ENCODE peak calls at places on chromosomes 13 and 19, in five cellular contexts. U is RWPE1; V is AG04449; O is stimulated activated CD4-positive, alpha-beta T cell treated with anti-CD3 and anti-CD28 coated beads, Interleukin-2, amount 100 ng/mL, for 24 hours; S is sciatic nerve. G is an unnamed sample.

GRCh38 chr19:40605201-40605971 is 4.2 kb downstream of the LTBP4 start:
- DNase-seq in U (peak), V (no peak), O (peak), S (peak), G (peak)

GRCh38 chr19:45558399-45558878 is 26.2 kb downstream of the OPA3 start:
- DNase-seq in U (peak), V (no peak), O (peak), S (no peak), G (peak)

GRCh38 chr19:35903550-35904179 is 1.3 kb downstream of the HCST start:
- DNase-seq in U (peak), V (peak), O (peak), S (peak), G (peak)

GRCh38 chr19:53659292-53659691 is 27.5 kb downstream of the DPRX start:
- DNase-seq in U (peak), V (no peak), O (no peak), S (no peak), G (peak)

GRCh38 chr13:44153536-44153935 is 220.1 kb upstream of the SERP2 start:
- DNase-seq in U (no peak), V (no peak), O (no peak), S (no peak), G (no peak)

GRCh38 chr13:26837997-26838396 is 77.4 kb upstream of the GPR12 start:
- DNase-seq in U (peak), V (no peak), O (no peak), S (no peak), G (no peak)

GRCh38 chr13:20411638-20412342 is 113.9 kb downstream of the CRYL1 start:
- DNase-seq in U (no peak), V (no peak), O (peak), S (no peak), G (no peak)

GRCh38 chr13:26867451-26868067 is 107.0 kb upstream of the GPR12 start:
- DNase-seq in U (peak), V (no peak), O (no peak), S (no peak), G (no peak)

GRCh38 chr19:16197188-16197621 is 506 bp upstream of the AP1M1 start:
- DNase-seq in U (peak), V (peak), O (no peak), S (peak), G (no peak)

GRCh38 chr13:74867460-74867859 is 614.5 kb downstream of the TBC1D4 start:
- DNase-seq in U (no peak), V (no peak), O (no peak), S (no peak), G (no peak)

GRCh38 chr13:37656247-37656940 is 57.8 kb upstream of the POSTN start:
- DNase-seq in U (peak), V (peak), O (no peak), S (no peak), G (no peak)

GRCh38 chr19:4374451-4375163 is 25.7 kb downstream of the SH3GL1 start:
- DNase-seq in U (peak), V (no peak), O (no peak), S (no peak), G (no peak)

GRCh38 chr19:54518844-54519243 is 16.2 kb downstream of the LAIR2 start:
- DNase-seq in U (peak), V (no peak), O (no peak), S (no peak), G (no peak)

GRCh38 chr13:39410089-39410901 is 192.7 kb downstream of the LHFPL6 start:
- DNase-seq in U (no peak), V (peak), O (no peak), S (no peak), G (no peak)

GRCh38 chr13:19172007-19172646 is 9.5 kb downstream of the TUBA3C start:
- DNase-seq in U (no peak), V (no peak), O (no peak), S (no peak), G (no peak)

GRCh38 chr19:29666634-29667389 is 1.6 kb downstream of the PLEKHF1 start:
- DNase-seq in U (no peak), V (no peak), O (peak), S (peak), G (no peak)

GRCh38 chr13:110358381-110358780 is 51.3 kb downstream of the COL4A2 start:
- DNase-seq in U (no peak), V (no peak), O (no peak), S (no peak), G (no peak)

GRCh38 chr13:37109080-37109678 is 3.7 kb upstream of the CSNK1A1L start:
- DNase-seq in U (peak), V (no peak), O (no peak), S (no peak), G (peak)

GRCh38 chr19:38290631-38291147 is 13.4 kb upstream of the C19orf33 start:
- DNase-seq in U (peak), V (peak), O (no peak), S (no peak), G (no peak)

GRCh38 chr13:86282450-86282849 is 483.2 kb upstream of the SLITRK6 start:
- DNase-seq in U (no peak), V (no peak), O (no peak), S (no peak), G (no peak)

GRCh38 chr13:26968431-26969335 is 202.9 kb downstream of the USP12 start:
- DNase-seq in U (no peak), V (no peak), O (no peak), S (no peak), G (no peak)

GRCh38 chr19:8161135-8161646 is 11.8 kb upstream of the FBN3 start:
- DNase-seq in U (no peak), V (no peak), O (no peak), S (no peak), G (peak)

GRCh38 chr13:50787316-50788195 is 55.9 kb downstream of the DLEU7 start:
- DNase-seq in U (no peak), V (no peak), O (no peak), S (no peak), G (no peak)

GRCh38 chr13:102122147-102122546 is 279.7 kb downstream of the FGF14 start:
- DNase-seq in U (no peak), V (no peak), O (no peak), S (no peak), G (no peak)

GRCh38 chr13:97875911-97876310 is 77.6 kb upstream of the IPO5 start:
- DNase-seq in U (no peak), V (no peak), O (no peak), S (no peak), G (no peak)

GRCh38 chr19:12703056-12703455 is 6.6 kb upstream of the FBXW9 start:
- DNase-seq in U (peak), V (no peak), O (no peak), S (no peak), G (peak)

GRCh38 chr13:48476215-48476614 is 56.7 kb downstream of the RCBTB2 start:
- DNase-seq in U (no peak), V (no peak), O (no peak), S (no peak), G (no peak)

GRCh38 chr19:38658462-38659306 is 11.2 kb downstream of the ACTN4 start:
- DNase-seq in U (peak), V (peak), O (no peak), S (no peak), G (no peak)

GRCh38 chr13:80502359-80502758 is 161.4 kb upstream of the SPRY2 start:
- DNase-seq in U (no peak), V (no peak), O (no peak), S (no peak), G (no peak)

GRCh38 chr13:76889254-76889653 is 3.0 kb upstream of the KCTD12 start:
- DNase-seq in U (peak), V (no peak), O (no peak), S (no peak), G (no peak)

GRCh38 chr19:23318143-23318542 is 67.9 kb upstream of the ZNF724 start:
- DNase-seq in U (peak), V (no peak), O (no peak), S (no peak), G (no peak)

GRCh38 chr19:50460161-50460765 is 16.0 kb upstream of the EMC10 start:
- DNase-seq in U (peak), V (no peak), O (no peak), S (no peak), G (no peak)

GRCh38 chr19:28913626-28914025 is 299.3 kb downstream of the UQCRFS1 start:
- DNase-seq in U (no peak), V (no peak), O (no peak), S (no peak), G (no peak)

GRCh38 chr19:1177322-1178114 is 3.5 kb upstream of the SBNO2 start:
- DNase-seq in U (peak), V (peak), O (no peak), S (peak), G (no peak)

GRCh38 chr19:43708716-43709115 is 7.2 kb upstream of the IRGC start:
- DNase-seq in U (no peak), V (no peak), O (no peak), S (no peak), G (no peak)

GRCh38 chr13:27006519-27007161 is 165.0 kb downstream of the USP12 start:
- DNase-seq in U (no peak), V (no peak), O (no peak), S (no peak), G (peak)

GRCh38 chr19:31127132-31127967 is 221.9 kb downstream of the TSHZ3 start:
- DNase-seq in U (no peak), V (peak), O (no peak), S (no peak), G (no peak)

GRCh38 chr19:7197760-7198696 is 96.2 kb downstream of the INSR start:
- DNase-seq in U (peak), V (peak), O (peak), S (peak), G (peak)

GRCh38 chr13:62171697-62172096 is 756.0 kb upstream of the PCDH20 start:
- DNase-seq in U (no peak), V (no peak), O (no peak), S (no peak), G (no peak)

GRCh38 chr19:43519436-43520088 is 7.4 kb downstream of the ETHE1 start:
- DNase-seq in U (peak), V (peak), O (peak), S (peak), G (peak)